ENCODE peak calls at places on chromosomes 16 and 17, in seven cellular contexts. A, H, P, I, F, M and S are unnamed samples.

GRCh38 chr17:80287038-80287437 is 26.4 kb downstream of the RNF213 start:
- DNase-seq in A (no peak), H (no peak), P (no peak), I (no peak), F (no peak), M (no peak), S (no peak)

GRCh38 chr16:29678691-29679267 is at the start of gene QPRT:
- DNase-seq in A (peak; percentile 22), H (peak; percentile 95), P (peak; percentile 98), I (peak; percentile 90), F (peak; percentile 81), M (peak; percentile 64), S (peak; percentile 66)

GRCh38 chr17:81561494-81561885 is 9.3 kb upstream of the FAAP100 start:
- DNase-seq in A (peak; percentile 63), H (no peak), P (no peak), I (peak; percentile 57), F (no peak), M (no peak), S (no peak)

GRCh38 chr16:19875900-19876299 is 8.7 kb downstream of the GPRC5B start:
- DNase-seq in A (no peak), H (no peak), P (no peak), I (no peak), F (no peak), M (no peak), S (no peak)

GRCh38 chr17:8799001-8799850 is at the start of gene MFSD6L:
- DNase-seq in A (no peak), H (peak; percentile 93), P (peak; percentile 76), I (no peak), F (peak; percentile 67), M (peak; percentile 28), S (no peak)

GRCh38 chr17:49227436-49228261 is 2.9 kb downstream of the PHOSPHO1 start:
- DNase-seq in A (peak; percentile 59), H (peak; percentile 89), P (peak; percentile 89), I (peak; percentile 68), F (no peak), M (peak; percentile 66), S (peak; percentile 66)

GRCh38 chr16:84952335-84953050 is 58.8 kb downstream of the ZDHHC7 start:
- DNase-seq in A (peak; percentile 82), H (peak; percentile 87), P (peak; percentile 84), I (peak; percentile 88), F (peak; percentile 54), M (peak; percentile 90), S (peak; percentile 81)

GRCh38 chr16:64421515-64421914 is 700.3 kb downstream of the CDH11 start:
- DNase-seq in A (no peak), H (no peak), P (no peak), I (no peak), F (no peak), M (no peak), S (no peak)

GRCh38 chr16:66166451-66166850 is 200.0 kb upstream of the CDH5 start:
- DNase-seq in A (peak; percentile 12), H (no peak), P (no peak), I (no peak), F (no peak), M (no peak), S (no peak)

GRCh38 chr17:9643611-9644010 is 1.7 kb upstream of the USP43 start:
- DNase-seq in A (no peak), H (no peak), P (no peak), I (no peak), F (no peak), M (peak; percentile 62), S (no peak)

GRCh38 chr17:54282886-54283285 is 460.2 kb downstream of the KIF2B start:
- DNase-seq in A (no peak), H (no peak), P (no peak), I (no peak), F (no peak), M (no peak), S (no peak)

GRCh38 chr16:5056347-5056746 is 9.4 kb downstream of the C16orf89 start:
- DNase-seq in A (no peak), H (peak; percentile 81), P (peak; percentile 81), I (peak; percentile 14), F (no peak), M (no peak), S (no peak)

GRCh38 chr16:73058221-73058615 is 10.3 kb upstream of the ZFHX3 start:
- DNase-seq in A (no peak), H (no peak), P (no peak), I (peak; percentile 61), F (no peak), M (no peak), S (peak; percentile 48)

GRCh38 chr17:79658811-79659207 is 48.0 kb upstream of the RBFOX3 start:
- DNase-seq in A (peak; percentile 21), H (peak; percentile 83), P (peak; percentile 70), I (peak; percentile 24), F (no peak), M (no peak), S (peak; percentile 38)

GRCh38 chr16:69930117-69930776 is 20.9 kb upstream of the CLEC18A start:
- DNase-seq in A (peak; percentile 60), H (peak; percentile 79), P (peak; percentile 76), I (peak; percentile 66), F (no peak), M (peak; percentile 61), S (peak; percentile 65)

GRCh38 chr16:86512860-86513470 is 2.6 kb downstream of the FOXF1 start:
- DNase-seq in A (peak; percentile 56), H (peak; percentile 51), P (peak; percentile 55), I (peak; percentile 71), F (no peak), M (no peak), S (peak; percentile 15)

GRCh38 chr17:4485676-4486646 is 12.7 kb upstream of the SPNS2 start:
- DNase-seq in A (no peak), H (no peak), P (no peak), I (no peak), F (no peak), M (no peak), S (no peak)

GRCh38 chr17:75822119-75822799 is 21.9 kb downstream of the UNC13D start:
- DNase-seq in A (no peak), H (peak; percentile 30), P (no peak), I (no peak), F (no peak), M (no peak), S (no peak)

GRCh38 chr16:29962344-29962994 is 590 bp downstream of the TMEM219 start:
- DNase-seq in A (peak; percentile 27), H (no peak), P (no peak), I (peak; percentile 68), F (no peak), M (no peak), S (no peak)

GRCh38 chr17:32443827-32444300 is 446 bp upstream of the PSMD11 start:
- DNase-seq in A (no peak), H (no peak), P (no peak), I (no peak), F (no peak), M (no peak), S (no peak)

GRCh38 chr17:1273492-1274242 is 3.4 kb downstream of the BHLHA9 start:
- DNase-seq in A (no peak), H (peak; percentile 23), P (no peak), I (no peak), F (no peak), M (no peak), S (no peak)
- H2BK5ac ChIP-seq in A (no peak overlapping the region), H (no peak overlapping the region), P (no peak overlapping the region), I (no peak overlapping the region), F (no peak overlapping the region), M (no peak overlapping the region), S (no peak overlapping the region)

GRCh38 chr17:10702574-10702973 is 5.2 kb downstream of the ADPRM start:
- DNase-seq in A (peak; percentile 52), H (no peak), P (no peak), I (peak; percentile 54), F (no peak), M (no peak), S (no peak)
- H3K4me2 ChIP-seq in A (no peak overlapping the region), H (no peak overlapping the region), P (no peak overlapping the region), I (no peak overlapping the region), F (no peak overlapping the region), M (no peak overlapping the region), S (no peak overlapping the region)

DNA sequence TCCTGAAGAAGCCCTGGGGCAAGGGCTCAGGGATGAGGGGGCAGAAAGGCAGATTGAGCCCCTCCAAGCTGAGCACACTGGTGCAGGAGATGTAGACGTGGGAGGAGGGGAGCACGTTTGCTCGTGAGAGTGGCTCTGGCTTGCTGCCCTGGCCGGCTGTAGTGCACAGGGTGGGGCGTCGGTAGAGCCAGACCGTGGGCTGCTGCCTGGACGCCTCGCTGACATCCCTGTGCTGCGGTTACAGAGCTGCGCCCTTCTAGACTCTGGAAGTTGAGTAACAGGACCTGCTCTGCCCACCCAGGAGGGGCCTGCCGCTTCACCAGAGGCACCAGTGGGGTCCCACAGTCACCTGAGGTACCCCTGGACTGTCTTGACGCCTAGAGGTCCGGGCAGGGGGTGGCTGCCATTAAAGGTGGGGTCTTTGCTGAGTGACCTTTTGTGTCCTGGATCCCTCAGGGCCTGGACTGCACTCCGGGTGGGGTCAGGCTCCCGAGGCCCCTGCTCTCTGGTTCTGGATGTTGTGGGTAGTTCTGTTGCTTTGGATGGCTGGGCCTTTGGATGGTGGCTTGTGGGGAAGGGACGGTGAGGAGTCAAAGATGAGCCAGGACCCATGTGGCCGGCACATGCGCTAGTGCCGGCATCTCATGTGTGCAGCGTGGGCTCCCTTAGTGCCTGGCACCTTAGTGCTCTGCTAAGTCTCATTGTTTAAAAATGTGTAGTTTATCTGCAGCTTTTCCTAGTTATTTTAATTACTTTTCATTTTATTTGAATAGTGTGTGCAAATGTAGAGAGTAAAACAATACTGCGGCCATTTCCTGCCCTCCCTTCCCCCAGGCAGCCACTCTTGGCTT is 41.7 kb downstream of the PGS1 start:
- DNase-seq in A (no peak), H (no peak), P (no peak), I (no peak), F (no peak), M (no peak), S (no peak)
- H2BK5ac ChIP-seq in A (no peak overlapping the region), H (no peak overlapping the region), P (no peak overlapping the region), I (no peak overlapping the region), F (peak overlapping the region; percentile 39), M (peak overlapping the region; percentile 24), S (no peak overlapping the region)

GRCh38 chr16:17766012-17766411 is 295.3 kb upstream of the XYLT1 start:
- DNase-seq in A (no peak), H (no peak), P (no peak), I (no peak), F (no peak), M (no peak), S (no peak)
- H3K4me2 ChIP-seq in A (no peak overlapping the region), H (no peak overlapping the region), P (no peak overlapping the region), I (no peak overlapping the region), F (no peak overlapping the region), M (no peak overlapping the region), S (no peak overlapping the region)

GRCh38 chr16:13829712-13830304 is 90.1 kb upstream of the ERCC4 start:
- DNase-seq in A (no peak), H (no peak), P (no peak), I (no peak), F (no peak), M (no peak), S (no peak)
- H2BK5ac ChIP-seq in A (no peak overlapping the region), H (no peak overlapping the region), P (no peak overlapping the region), I (no peak overlapping the region), F (no peak overlapping the region), M (no peak overlapping the region), S (no peak overlapping the region)